ENCODE peak calls at places on chromosomes 7 and 10, in nine cellular contexts. X is C1 segment of cervical spinal cord, V is mesothelial cell of epicardium, D is iris pigment epithelial cell, B is endothelial cell, J is non-pigmented ciliary epithelial cell, I is ecto neural progenitor cell, K is T-cell, P is amniotic stem cell. U is an unnamed sample.

GRCh38 chr7:124246262-124246863 is 213.5 kb upstream of the TMEM229A start:
- DNase-seq in I (no peak), B (no peak), J (no peak), K (no peak), V (no peak), P (no peak), D (peak; percentile 21), X (no peak), U (no peak)

GRCh38 chr7:137987968-137988367 is 13.9 kb downstream of the CREB3L2 start:
- DNase-seq in B (no peak), X (no peak), I (no peak), D (no peak), K (no peak), P (no peak), V (no peak), J (no peak), U (no peak)

GRCh38 chr7:116951366-116952292 is 1.7 kb upstream of the ST7 start:
- DNase-seq in I (no peak), B (no peak), V (no peak), J (no peak), K (no peak), X (no peak), P (no peak), D (no peak), U (no peak)

GRCh38 chr7:62361-63116 is 129.8 kb upstream of the FAM20C start:
- DNase-seq in X (no peak), B (no peak), J (no peak), K (no peak), D (no peak), P (no peak), I (no peak), V (peak; percentile 8), U (no peak)

GRCh38 chr10:72045586-72045985 is 42.8 kb downstream of the SPOCK2 start:
- DNase-seq in K (no peak), B (no peak), X (no peak), V (no peak), I (no peak), P (no peak), D (peak; percentile 26), J (no peak), U (no peak)

GRCh38 chr7:50530771-50531170 is 34.4 kb downstream of the DDC start:
- DNase-seq in I (no peak), K (no peak), D (no peak), X (no peak), V (no peak), J (no peak), P (no peak), B (no peak), U (no peak)

GRCh38 chr10:14060320-14061070 is 270.2 kb downstream of the FRMD4A start:
- DNase-seq in P (no peak), J (no peak), K (no peak), V (no peak), I (no peak), X (no peak), D (no peak), B (no peak), U (no peak)

GRCh38 chr7:157043745-157044144 is 33.3 kb upstream of the MNX1 start:
- DNase-seq in P (no peak), I (no peak), D (peak; percentile 9), J (no peak), X (no peak), V (no peak), B (no peak), K (no peak), U (no peak)

GRCh38 chr10:131819241-131820072 is 81.4 kb upstream of the PPP2R2D start:
- DNase-seq in I (peak; percentile 42), V (no peak), D (no peak), K (no peak), B (no peak), P (no peak), X (no peak), J (no peak), U (no peak)

GRCh38 chr7:2972531-2973161 is 71.0 kb downstream of the CARD11 start:
- DNase-seq in X (no peak), J (no peak), V (no peak), D (no peak), P (no peak), K (no peak), B (no peak), I (no peak), U (no peak)

GRCh38 chr7:149071641-149072437 is 18.7 kb downstream of the ZNF786 start:
- DNase-seq in K (peak; percentile 34), D (no peak), B (peak; percentile 69), I (peak; percentile 76), X (no peak), V (no peak), J (no peak), P (no peak), U (no peak)

GRCh38 chr7:99997545-99998137 is 17.8 kb upstream of the ZKSCAN1 start:
- DNase-seq in J (no peak), V (no peak), K (peak; percentile 54), D (peak; percentile 32), X (peak; percentile 5), I (peak; percentile 73), B (peak; percentile 33), P (no peak), U (peak; percentile 10)

GRCh38 chr7:27098493-27099223 is 2.9 kb upstream of the HOXA1 start:
- DNase-seq in X (peak; percentile 32), P (no peak), D (no peak), V (no peak), K (no peak), I (peak; percentile 68), B (no peak), J (no peak), U (no peak)

GRCh38 chr7:100353685-100354330 is 4.1 kb upstream of the PILRB start:
- DNase-seq in D (no peak), V (no peak), P (no peak), B (no peak), X (no peak), J (no peak), I (no peak), K (no peak), U (no peak)

GRCh38 chr7:34575006-34575405 is 83.0 kb upstream of the NPSR1 start:
- DNase-seq in V (no peak), B (no peak), D (no peak), P (no peak), I (no peak), J (no peak), X (no peak), K (no peak), U (no peak)

GRCh38 chr7:15495170-15495569 is 66.6 kb downstream of the AGMO start:
- DNase-seq in D (no peak), X (no peak), J (no peak), V (no peak), I (no peak), K (no peak), P (no peak), B (no peak), U (no peak)

GRCh38 chr7:12923971-12924370 is 236.5 kb downstream of the ARL4A start:
- DNase-seq in P (no peak), X (no peak), V (no peak), K (no peak), B (no peak), J (no peak), D (peak; percentile 61), I (no peak), U (no peak)

GRCh38 chr10:118496525-118496924 is 98.9 kb downstream of the PRLHR start:
- DNase-seq in B (no peak), P (no peak), J (no peak), X (no peak), I (no peak), V (no peak), K (no peak), D (no peak), U (no peak)

GRCh38 chr10:132272061-132272766 is 35.5 kb downstream of the STK32C start:
- DNase-seq in X (no peak), B (no peak), V (peak; percentile 18), J (no peak), D (peak; percentile 32), K (no peak), P (no peak), I (no peak), U (no peak)

GRCh38 chr10:1809139-1809755 is 71.9 kb upstream of the ADARB2 start:
- DNase-seq in D (no peak), X (no peak), I (no peak), B (no peak), K (no peak), J (no peak), V (no peak), P (no peak), U (no peak)

GRCh38 chr10:43122096-43122495 is 16.1 kb upstream of the CSGALNACT2 start:
- DNase-seq in X (no peak), J (no peak), P (no peak), K (no peak), D (no peak), B (no peak), V (no peak), I (no peak), U (no peak)